ENCODE peak calls at places on chromosomes 5 and 9, in four cellular contexts. V, Y, E and Z are unnamed samples.

GRCh38 chr5:39691136-39691535 is 266.4 kb upstream of the DAB2 start:
- DNase-seq in E (no peak), Y (no peak), V (no peak), Z (no peak)

GRCh38 chr5:98941131-98941883 is 12.5 kb upstream of the CHD1 start:
- DNase-seq in E (no peak), Y (no peak), V (no peak), Z (no peak)

GRCh38 chr9:35042081-35042604 is 30.3 kb downstream of the VCP start:
- DNase-seq in Y (no peak), E (no peak), V (no peak), Z (no peak)

GRCh38 chr9:91071185-91071990 is 269.8 kb downstream of the SYK start:
- DNase-seq in V (peak; percentile 92), Y (no peak), E (no peak), Z (no peak)

GRCh38 chr9:37549527-37549926 is 26.7 kb downstream of the FBXO10 start:
- DNase-seq in Y (no peak), V (no peak), E (no peak), Z (no peak)

GRCh38 chr5:83987513-83988292 is 267.0 kb upstream of the HAPLN1 start:
- DNase-seq in E (no peak), Y (no peak), V (no peak), Z (no peak)

GRCh38 chr5:171743786-171744076 is 41.9 kb upstream of the SMIM23 start:
- DNase-seq in Y (no peak), V (no peak), E (no peak), Z (no peak)

GRCh38 chr9:133529874-133530273 is 4.6 kb upstream of the ADAMTSL2 start:
- DNase-seq in E (no peak), V (no peak), Y (no peak), Z (no peak)

GRCh38 chr5:112533315-112533867 is 114.3 kb upstream of the EPB41L4A start:
- DNase-seq in V (no peak), E (no peak), Y (no peak), Z (no peak)

GRCh38 chr5:2695200-2695891 is 56.1 kb downstream of the IRX2 start:
- DNase-seq in V (no peak), Y (no peak), E (no peak), Z (no peak)

GRCh38 chr5:100901851-100902341 is 1.2 kb downstream of the ST8SIA4 start:
- DNase-seq in V (no peak), Y (no peak), E (peak; percentile 52), Z (no peak)

GRCh38 chr9:15135167-15135792 is 171.7 kb downstream of the TTC39B start:
- DNase-seq in V (peak; percentile 47), E (no peak), Y (peak; percentile 67), Z (peak; percentile 80)

GRCh38 chr9:12712532-12712931 is 19.3 kb downstream of the TYRP1 start:
- DNase-seq in Y (no peak), E (no peak), V (no peak), Z (no peak)

GRCh38 chr9:95316794-95317118 is 753 bp downstream of the FANCC start:
- DNase-seq in Y (peak; percentile 69), V (no peak), E (peak; percentile 80), Z (no peak)

GRCh38 chr9:107280543-107280942 is 2.5 kb upstream of the RAD23B start:
- DNase-seq in V (no peak), Y (no peak), E (no peak), Z (no peak)

GRCh38 chr5:39578887-39579497 is 154.2 kb upstream of the DAB2 start:
- DNase-seq in E (no peak), V (no peak), Y (no peak), Z (no peak)

GRCh38 chr9:133677126-133678010 is 41.2 kb downstream of the DBH start:
- DNase-seq in V (no peak), E (peak; percentile 20), Y (no peak), Z (no peak)

GRCh38 chr9:7097040-7097715 is 339.4 kb downstream of the KDM4C start:
- DNase-seq in Y (no peak), E (no peak), V (no peak), Z (no peak)

GRCh38 chr5:26121343-26121742 is 917.0 kb downstream of the CDH9 start:
- DNase-seq in V (no peak), Y (no peak), E (no peak), Z (no peak)
- TF ChIP-seq CTCF in V (no peak), Y (no peak), E (no peak), Z (no peak)

GRCh38 chr5:145938699-145939531 is 2.5 kb downstream of the SH3RF2 start:
- DNase-seq in E (no peak), Y (no peak), V (no peak), Z (no peak)

GRCh38 chr5:145934276-145934675 is 2.1 kb upstream of the SH3RF2 start:
- DNase-seq in E (no peak), V (no peak), Y (no peak), Z (no peak)

GRCh38 chr5:145936401-145937131 is at the start of gene SH3RF2:
- DNase-seq in V (peak; percentile 36), Y (peak; percentile 70), E (peak; percentile 51), Z (no peak)

GRCh38 chr5:145939532-145940065 is 3.2 kb downstream of the SH3RF2 start:
- DNase-seq in V (no peak), E (no peak), Y (no peak), Z (no peak)

GRCh38 chr5:145937432-145938250 is 1.3 kb downstream of the SH3RF2 start:
- DNase-seq in E (no peak), Y (peak; percentile 38), V (no peak), Z (no peak)
- H3K4me3 ChIP-seq in E (peak overlapping the region; percentile 51), Y (no peak overlapping the region), V (no peak overlapping the region), Z (no peak overlapping the region)

DNA sequence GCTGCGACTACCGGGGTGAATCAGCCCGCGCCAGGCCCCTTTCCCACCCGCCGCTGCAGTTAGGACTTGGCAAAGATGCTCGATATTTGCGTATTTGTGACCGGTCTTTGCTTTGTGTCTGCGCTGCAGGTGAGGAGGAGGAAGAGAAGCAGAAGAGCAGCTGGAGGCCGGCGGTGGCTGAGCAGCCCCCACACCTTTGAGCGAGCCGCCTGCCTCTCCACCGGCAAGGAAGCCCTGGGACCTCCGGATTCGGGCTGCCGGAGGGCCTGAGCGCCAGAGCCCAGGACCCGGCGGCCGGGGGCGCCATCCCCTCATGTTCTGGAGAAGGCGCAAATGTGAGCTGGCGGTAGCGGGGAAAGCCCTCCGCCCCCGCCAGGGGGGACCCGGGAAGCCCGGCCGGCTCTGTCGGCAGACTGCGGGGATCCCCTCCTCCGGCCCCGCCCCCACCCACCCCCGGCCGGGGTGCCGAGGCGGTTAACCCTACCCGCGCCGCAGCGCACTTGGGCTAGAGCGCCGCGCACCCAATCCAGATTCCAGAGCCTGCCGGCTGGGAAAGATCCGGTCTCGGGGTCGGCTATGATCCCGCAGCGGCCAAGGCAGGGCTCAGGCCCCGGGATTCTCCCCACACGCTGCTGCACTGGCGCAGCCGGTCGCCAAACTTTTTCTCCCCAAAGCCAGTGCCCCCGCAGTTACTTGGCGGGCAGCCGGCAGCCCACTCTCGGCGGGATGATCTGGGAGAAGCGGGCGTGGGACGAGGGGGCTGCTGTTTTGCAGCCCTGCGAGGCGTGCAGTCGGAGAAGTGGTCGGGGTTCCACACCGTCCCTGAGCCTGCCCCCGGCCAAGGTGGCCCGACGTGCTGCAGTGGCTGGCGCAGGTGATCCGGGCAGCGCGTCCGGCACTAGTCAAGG is 800 bp upstream of the KCNN2 start:
- DNase-seq in E (no peak), Y (peak; percentile 61), V (no peak), Z (no peak)
- TF ChIP-seq CTCF in E (peak; percentile 25), Y (no peak), V (peak; percentile 29), Z (peak; percentile 45)

DNA sequence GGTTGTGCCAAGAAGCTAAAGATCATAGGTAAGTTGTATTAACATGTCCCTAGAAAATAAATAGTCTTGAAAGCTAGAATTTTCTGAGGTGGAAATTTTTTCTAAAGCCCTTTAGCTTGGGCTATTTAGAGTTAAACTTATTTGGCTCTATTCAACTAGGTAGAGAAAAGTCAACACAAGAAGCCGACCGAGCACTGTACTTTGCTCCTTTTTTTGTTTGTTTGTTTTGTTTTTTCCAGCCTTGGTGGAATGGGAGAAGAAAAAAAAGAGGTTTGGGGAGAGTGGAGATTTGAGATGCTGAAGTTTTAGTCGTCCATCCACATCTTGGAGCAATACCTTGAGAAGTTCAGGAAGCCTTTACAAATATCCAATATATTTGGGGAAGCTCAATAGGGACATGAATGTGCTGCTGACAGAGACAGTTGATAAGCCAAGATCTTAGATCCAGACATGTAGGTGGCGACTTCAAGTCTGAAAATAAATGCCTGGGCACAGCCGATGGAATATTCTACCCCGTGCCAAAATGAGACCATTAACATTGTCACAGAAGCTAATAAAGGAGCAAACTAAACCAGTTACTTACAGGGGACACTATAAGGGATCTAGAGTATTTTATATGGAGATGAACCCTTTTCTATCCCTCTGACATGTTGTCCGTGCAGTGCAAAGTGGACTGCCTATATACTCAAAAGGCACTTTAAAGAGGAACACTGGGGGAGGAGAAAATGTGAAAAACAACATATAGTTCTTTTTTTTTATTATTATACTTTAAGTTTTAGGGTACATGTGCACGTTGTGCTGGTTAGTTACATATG is 466.1 kb downstream of the PTPRD start:
- DNase-seq in E (no peak), Y (no peak), V (no peak), Z (no peak)
- H3K4me3 ChIP-seq in E (no peak overlapping the region), Y (no peak overlapping the region), V (no peak overlapping the region), Z (no peak overlapping the region)

GRCh38 chr5:77993141-77993540 is 217.0 kb upstream of the TBCA start:
- DNase-seq in V (no peak), Y (no peak), E (no peak), Z (no peak)

GRCh38 chr5:77990020-77990419 is 213.9 kb upstream of the TBCA start:
- DNase-seq in Y (no peak), E (no peak), V (no peak), Z (no peak)

GRCh38 chr5:77993799-77994318 is 217.7 kb upstream of the TBCA start:
- DNase-seq in V (no peak), E (no peak), Y (no peak), Z (no peak)

GRCh38 chr5:77987988-77988387 is 211.8 kb upstream of the TBCA start:
- DNase-seq in V (no peak), E (no peak), Y (no peak), Z (no peak)

DNA sequence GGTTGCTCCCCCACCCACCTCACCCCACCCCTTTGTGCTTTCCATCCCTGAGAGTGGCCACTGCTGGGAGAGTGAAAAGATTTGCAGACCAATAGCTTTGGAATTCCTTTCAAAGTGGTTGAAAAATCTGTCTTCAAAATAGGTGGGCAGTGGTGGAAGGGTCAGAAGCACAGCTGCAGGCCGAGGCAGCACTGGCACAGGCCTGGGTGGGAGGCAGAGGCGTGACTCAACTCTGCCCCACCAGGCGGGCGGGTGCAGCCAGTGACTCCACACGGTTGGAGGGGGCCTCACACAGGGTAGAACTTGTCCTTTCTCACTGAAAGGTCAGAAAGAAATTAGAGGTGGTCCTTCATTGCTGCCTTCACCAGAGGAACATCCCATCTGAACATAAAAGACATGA is 214.9 kb upstream of the TBCA start:
- DNase-seq in V (no peak), E (no peak), Y (no peak), Z (no peak)
- TF ChIP-seq CTCF in V (no peak), E (no peak), Y (no peak), Z (no peak)

GRCh38 chr5:51389326-51389581 is 6.0 kb downstream of the ISL1 start:
- DNase-seq in V (no peak), Y (no peak), E (no peak), Z (no peak)
- H3K4me3 ChIP-seq in V (no peak overlapping the region), Y (no peak overlapping the region), E (peak overlapping the region; percentile 22), Z (peak overlapping the region; percentile 75)